ENCODE peak calls at places on chromosomes 7 and 10, in seven cellular contexts. W is ELR, N is Daoy, T is fibroblast of the aortic adventitia, A is A673, K is fibroblast of lung, S is RPMI8226. C is an unnamed sample.

GRCh38 chr10:112000466-112000865 is 183.1 kb downstream of the GPAM start:
- DNase-seq in W (no peak), A (no peak), K (no peak), S (no peak), T (peak), N (no peak), C (no peak)

GRCh38 chr7:47945261-47946015 is 2.8 kb downstream of the PKD1L1 start:
- DNase-seq in S (peak), N (peak), T (peak), W (peak), K (peak), A (peak), C (peak)

GRCh38 chr10:19194866-19195265 is 146.3 kb downstream of the MALRD1 start:
- DNase-seq in N (no peak), K (no peak), T (no peak), S (no peak), A (no peak), W (no peak), C (no peak)

GRCh38 chr7:31935671-31936070 is 134.5 kb downstream of the PDE1C start:
- DNase-seq in N (no peak), S (no peak), T (no peak), W (no peak), K (no peak), A (no peak), C (no peak)

GRCh38 chr10:34655286-34656170 is 159.6 kb downstream of the PARD3 start:
- DNase-seq in K (peak), W (peak), A (peak), S (peak), T (peak), N (peak), C (peak)

GRCh38 chr10:115118346-115118745 is 25.2 kb downstream of the ATRNL1 start:
- DNase-seq in K (no peak), N (no peak), A (no peak), T (no peak), S (no peak), W (no peak), C (peak)

GRCh38 chr10:134205-134742 is 981 bp upstream of the ZMYND11 start:
- DNase-seq in S (peak), N (no peak), K (peak), A (no peak), T (peak), W (peak), C (peak)

GRCh38 chr7:155580367-155580766 is 34.0 kb upstream of the CNPY1 start:
- DNase-seq in S (peak), N (peak), K (no peak), T (no peak), W (no peak), A (no peak), C (no peak)

C was measured in NCI-H82.